ENCODE peak calls at places on chromosome 10, in four cellular contexts. One of them, this sample, is unnamed.

GRCh38 chr10:96229568-96230030 is 41.8 kb downstream of the BLNK start:
- DNase-seq in MM.1S: peak
- DNase-seq in LoVo: peak
- DNase-seq in left lung: peak
- DNase-seq in this sample: peak

GRCh38 chr10:34555653-34556052 is 259.4 kb downstream of the PARD3 start:
- DNase-seq in MM.1S: no peak
- DNase-seq in left lung: no peak
- DNase-seq in LoVo: no peak
- DNase-seq in this sample: no peak

GRCh38 chr10:44032216-44032615 is 352.7 kb downstream of the CXCL12 start:
- DNase-seq in LoVo: no peak
- DNase-seq in MM.1S: no peak
- DNase-seq in left lung: no peak
- DNase-seq in this sample: no peak

GRCh38 chr10:3944591-3944990 is 159.6 kb upstream of the KLF6 start:
- DNase-seq in MM.1S: no peak
- DNase-seq in left lung: no peak
- DNase-seq in LoVo: no peak
- DNase-seq in this sample: no peak

GRCh38 chr10:11238893-11239292 is 221.2 kb downstream of the CELF2 start:
- DNase-seq in left lung: no peak
- DNase-seq in LoVo: no peak
- DNase-seq in MM.1S: no peak
- DNase-seq in this sample: no peak

GRCh38 chr10:133262696-133263095 is 14.0 kb downstream of the ADAM8 start:
- DNase-seq in MM.1S: no peak
- DNase-seq in LoVo: no peak
- DNase-seq in left lung: no peak
- DNase-seq in this sample: no peak

GRCh38 chr10:91511549-91512330 is 101.6 kb downstream of the HECTD2 start:
- DNase-seq in MM.1S: no peak
- DNase-seq in left lung: no peak
- DNase-seq in LoVo: no peak
- DNase-seq in this sample: peak

GRCh38 chr10:94016727-94017714 is 23.3 kb downstream of the PLCE1 start:
- DNase-seq in LoVo: no peak
- DNase-seq in left lung: no peak
- DNase-seq in MM.1S: no peak
- DNase-seq in this sample: no peak

GRCh38 chr10:58590152-58590551 is 77.5 kb downstream of the BICC1 start:
- DNase-seq in MM.1S: no peak
- DNase-seq in left lung: no peak
- DNase-seq in LoVo: peak
- DNase-seq in this sample: no peak

GRCh38 chr10:2604891-2605290 is 462.5 kb upstream of the PFKP start:
- DNase-seq in MM.1S: no peak
- DNase-seq in left lung: no peak
- DNase-seq in LoVo: no peak
- DNase-seq in this sample: no peak

GRCh38 chr10:36556468-36556867 is 568.9 kb upstream of the ANKRD30A start:
- DNase-seq in left lung: no peak
- DNase-seq in LoVo: no peak
- DNase-seq in MM.1S: no peak
- DNase-seq in this sample: no peak

GRCh38 chr10:10209152-10209551 is 808.5 kb upstream of the CELF2 start:
- DNase-seq in MM.1S: no peak
- DNase-seq in left lung: no peak
- DNase-seq in LoVo: no peak
- DNase-seq in this sample: peak

GRCh38 chr10:25023278-25023677 is 6.9 kb downstream of the THNSL1 start:
- DNase-seq in LoVo: no peak
- DNase-seq in MM.1S: no peak
- DNase-seq in left lung: no peak
- DNase-seq in this sample: no peak

GRCh38 chr10:127882391-127882790 is 10.3 kb downstream of the CLRN3 start:
- DNase-seq in MM.1S: no peak
- DNase-seq in left lung: no peak
- DNase-seq in LoVo: no peak
- DNase-seq in this sample: no peak

GRCh38 chr10:110758898-110759297 is 112.8 kb upstream of the PDCD4 start:
- DNase-seq in LoVo: peak
- DNase-seq in left lung: no peak
- DNase-seq in MM.1S: no peak
- DNase-seq in this sample: peak

GRCh38 chr10:59628456-59628855 is 81.2 kb downstream of the SLC16A9 start:
- DNase-seq in MM.1S: no peak
- DNase-seq in left lung: no peak
- DNase-seq in LoVo: no peak
- DNase-seq in this sample: no peak

GRCh38 chr10:48610585-48611093 is 5.8 kb upstream of the ARHGAP22 start:
- DNase-seq in LoVo: no peak
- DNase-seq in MM.1S: no peak
- DNase-seq in left lung: no peak
- DNase-seq in this sample: no peak

GRCh38 chr10:43200538-43201390 is 62.5 kb downstream of the CSGALNACT2 start:
- DNase-seq in MM.1S: no peak
- DNase-seq in LoVo: no peak
- DNase-seq in left lung: no peak
- DNase-seq in this sample: no peak

GRCh38 chr10:64219271-64220025 is 698.2 kb downstream of the REEP3 start:
- DNase-seq in LoVo: no peak
- DNase-seq in MM.1S: peak
- DNase-seq in left lung: no peak
- DNase-seq in this sample: peak

GRCh38 chr10:77062381-77062780 is 575.2 kb downstream of the KCNMA1 start:
- DNase-seq in LoVo: no peak
- DNase-seq in MM.1S: no peak
- DNase-seq in left lung: no peak
- DNase-seq in this sample: no peak

This sample was measured in islet precursor cell.